ENCODE peak calls at places on chromosomes 5 and 9, in seven cellular contexts. E is HEK293T; X is activated T-cell treated with anti-CD3 and anti-CD28 coated beads for 24 hours; O is D721Med; D is stimulated activated CD8-positive, alpha-beta memory T cell treated with anti-CD3 and anti-CD28 coated beads, Interleukin-15, amount 100 ng/mL, for 48 hours; U is pons; S is GM12891. P is an unnamed sample.

GRCh38 chr9:13717356-13718057 is 438.0 kb upstream of the MPDZ start:
- DNase-seq in S (no peak), E (no peak), X (no peak), U (no peak), D (no peak), O (no peak), P (no peak)

GRCh38 chr5:14842117-14842516 is 29.5 kb downstream of the ANKH start:
- DNase-seq in S (no peak), E (no peak), X (no peak), U (no peak), D (no peak), O (no peak), P (no peak)

GRCh38 chr5:17305964-17306725 is 88.7 kb downstream of the BASP1 start:
- DNase-seq in O (no peak), E (peak; percentile 49), D (no peak), U (no peak), X (no peak), S (no peak), P (no peak)

GRCh38 chr5:77420940-77421339 is 71.2 kb downstream of the WDR41 start:
- DNase-seq in D (no peak), S (no peak), O (no peak), X (no peak), U (no peak), E (no peak), P (no peak)

GRCh38 chr5:171823269-171823668 is 37.7 kb downstream of the SMIM23 start:
- DNase-seq in E (no peak), S (no peak), D (no peak), O (no peak), U (no peak), X (no peak), P (no peak)

GRCh38 chr5:9604416-9604815 is 25.7 kb downstream of the TAS2R1 start:
- DNase-seq in S (no peak), X (no peak), O (no peak), U (no peak), D (no peak), E (no peak), P (no peak)

GRCh38 chr5:113166710-113167366 is 190.2 kb downstream of the DCP2 start:
- DNase-seq in S (no peak), E (no peak), X (no peak), U (no peak), O (no peak), D (no peak), P (no peak)

GRCh38 chr9:72960446-72960845 is 7.6 kb upstream of the ALDH1A1 start:
- DNase-seq in X (no peak), S (no peak), D (no peak), E (no peak), U (no peak), O (no peak), P (no peak)

GRCh38 chr9:93569775-93570174 is 6.6 kb upstream of the PHF2 start:
- DNase-seq in U (no peak), E (no peak), S (no peak), D (no peak), O (no peak), X (no peak), P (no peak)

GRCh38 chr9:124481115-124481514 is 26.1 kb downstream of the NR5A1 start:
- DNase-seq in E (no peak), S (no peak), U (no peak), O (no peak), D (no peak), X (no peak), P (no peak)

P was measured in T-helper 9 cell.